ENCODE peak calls at places on chromosomes 3 and 15, in seven cellular contexts. One of them, this sample, is unnamed.

GRCh38 chr15:90882781-90883525 is 1.4 kb upstream of the FES start:
- DNase-seq in H1: no peak
- DNase-seq in GM12878: no peak
- DNase-seq in HCT116: no peak
- DNase-seq in SK-N-SH: no peak
- DNase-seq in K562: no peak
- DNase-seq in HepG2: no peak
- DNase-seq in this sample: no peak

GRCh38 chr3:4593014-4593413 is 99.9 kb downstream of the ITPR1 start:
- DNase-seq in H1: no peak
- DNase-seq in GM12878: no peak
- DNase-seq in HCT116: no peak
- DNase-seq in SK-N-SH: no peak
- DNase-seq in K562: no peak
- DNase-seq in HepG2: no peak
- DNase-seq in this sample: no peak

GRCh38 chr3:126484148-126484547 is 8.5 kb upstream of the ZXDC start:
- DNase-seq in H1: no peak
- DNase-seq in GM12878: no peak
- DNase-seq in HCT116: no peak
- DNase-seq in SK-N-SH: no peak
- DNase-seq in K562: no peak
- DNase-seq in HepG2: no peak
- DNase-seq in this sample: no peak

GRCh38 chr3:182818296-182818978 is 25.1 kb downstream of the ATP11B start:
- DNase-seq in H1: no peak
- DNase-seq in GM12878: no peak
- DNase-seq in HCT116: no peak
- DNase-seq in SK-N-SH: no peak
- DNase-seq in K562: no peak
- DNase-seq in HepG2: no peak
- DNase-seq in this sample: no peak

GRCh38 chr3:54954019-54954418 is 26.2 kb upstream of the LRTM1 start:
- DNase-seq in H1: no peak
- DNase-seq in GM12878: no peak
- DNase-seq in HCT116: no peak
- DNase-seq in SK-N-SH: peak; percentile 13
- DNase-seq in K562: no peak
- DNase-seq in HepG2: no peak
- DNase-seq in this sample: no peak

GRCh38 chr15:44427756-44428724 is 611 bp downstream of the CTDSPL2 start:
- DNase-seq in H1: no peak
- DNase-seq in GM12878: no peak
- DNase-seq in HCT116: peak; percentile 21
- DNase-seq in SK-N-SH: peak; percentile 63
- DNase-seq in K562: no peak
- DNase-seq in HepG2: peak; percentile 62
- DNase-seq in this sample: no peak

GRCh38 chr15:77497108-77497737 is 76.5 kb downstream of the HMG20A start:
- DNase-seq in H1: peak; percentile 74
- DNase-seq in GM12878: no peak
- DNase-seq in HCT116: no peak
- DNase-seq in SK-N-SH: peak; percentile 66
- DNase-seq in K562: no peak
- DNase-seq in HepG2: no peak
- DNase-seq in this sample: no peak

GRCh38 chr15:96764501-96764900 is 434.0 kb downstream of the NR2F2 start:
- DNase-seq in H1: no peak
- DNase-seq in GM12878: no peak
- DNase-seq in HCT116: no peak
- DNase-seq in SK-N-SH: no peak
- DNase-seq in K562: no peak
- DNase-seq in HepG2: no peak
- DNase-seq in this sample: no peak

GRCh38 chr3:31947671-31948091 is 33.4 kb downstream of the OSBPL10 start:
- DNase-seq in H1: no peak
- DNase-seq in GM12878: no peak
- DNase-seq in HCT116: no peak
- DNase-seq in SK-N-SH: no peak
- DNase-seq in K562: no peak
- DNase-seq in HepG2: no peak
- DNase-seq in this sample: no peak

GRCh38 chr15:70236306-70237103 is 138.8 kb upstream of the TLE3 start:
- DNase-seq in H1: no peak
- DNase-seq in GM12878: no peak
- DNase-seq in HCT116: no peak
- DNase-seq in SK-N-SH: no peak
- DNase-seq in K562: no peak
- DNase-seq in HepG2: no peak
- DNase-seq in this sample: no peak

GRCh38 chr15:100833432-100834389 is 45.9 kb upstream of the ALDH1A3 start:
- DNase-seq in H1: no peak
- DNase-seq in GM12878: no peak
- DNase-seq in HCT116: no peak
- DNase-seq in SK-N-SH: no peak
- DNase-seq in K562: no peak
- DNase-seq in HepG2: no peak
- DNase-seq in this sample: no peak

GRCh38 chr3:101938262-101938847 is 89.0 kb downstream of the NFKBIZ start:
- DNase-seq in H1: no peak
- DNase-seq in GM12878: no peak
- DNase-seq in HCT116: no peak
- DNase-seq in SK-N-SH: no peak
- DNase-seq in K562: no peak
- DNase-seq in HepG2: no peak
- DNase-seq in this sample: no peak

GRCh38 chr15:29538110-29538509 is 268.5 kb upstream of the NSMCE3 start:
- DNase-seq in H1: no peak
- DNase-seq in GM12878: no peak
- DNase-seq in HCT116: no peak
- DNase-seq in SK-N-SH: no peak
- DNase-seq in K562: no peak
- DNase-seq in HepG2: no peak
- DNase-seq in this sample: no peak

GRCh38 chr15:60399246-60399915 is 1.6 kb upstream of the ANXA2 start:
- DNase-seq in H1: no peak
- DNase-seq in GM12878: no peak
- DNase-seq in HCT116: no peak
- DNase-seq in SK-N-SH: no peak
- DNase-seq in K562: no peak
- DNase-seq in HepG2: no peak
- DNase-seq in this sample: no peak

GRCh38 chr3:52532517-52532837 is 1.2 kb downstream of the NT5DC2 start:
- DNase-seq in H1: no peak
- DNase-seq in GM12878: no peak
- DNase-seq in HCT116: no peak
- DNase-seq in SK-N-SH: peak; percentile 70
- DNase-seq in K562: peak; percentile 33
- DNase-seq in HepG2: peak; percentile 69
- DNase-seq in this sample: no peak

DNA sequence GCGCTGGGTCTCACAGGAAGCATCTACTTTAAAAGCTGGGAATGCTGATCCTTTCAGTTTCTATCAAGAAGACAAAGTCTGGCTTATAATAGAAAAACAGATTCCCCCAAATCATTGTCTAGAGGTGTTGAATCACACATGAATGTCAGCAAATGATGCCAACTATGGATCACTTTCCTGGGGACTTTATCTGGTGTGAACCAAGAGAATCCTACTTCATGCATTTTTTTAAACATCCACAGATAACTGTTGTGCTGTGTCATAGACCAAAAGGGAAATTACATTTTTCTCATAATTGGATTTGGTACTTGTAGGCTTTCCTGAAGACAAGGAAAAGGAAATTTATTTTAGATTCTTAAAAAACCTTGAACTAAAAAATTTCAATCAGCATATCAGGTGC is 132.7 kb downstream of the CD47 start:
- DNase-seq in H1: no peak
- DNase-seq in GM12878: no peak
- DNase-seq in HCT116: no peak
- DNase-seq in SK-N-SH: no peak
- DNase-seq in K562: no peak
- DNase-seq in HepG2: no peak
- DNase-seq in this sample: no peak
- H3K4me3 ChIP-seq in H1: no peak overlapping the region
- H3K4me3 ChIP-seq in GM12878: no peak overlapping the region
- H3K4me3 ChIP-seq in HCT116: no peak overlapping the region
- H3K4me3 ChIP-seq in SK-N-SH: no peak overlapping the region
- H3K4me3 ChIP-seq in K562: no peak overlapping the region
- H3K4me3 ChIP-seq in HepG2: no peak overlapping the region
- H3K4me3 ChIP-seq in this sample: no peak overlapping the region

GRCh38 chr3:98185180-98185579 is 18.7 kb downstream of the OR5H15 start:
- DNase-seq in H1: no peak
- DNase-seq in GM12878: no peak
- DNase-seq in HCT116: peak; percentile 10
- DNase-seq in SK-N-SH: no peak
- DNase-seq in K562: no peak
- DNase-seq in HepG2: no peak
- DNase-seq in this sample: no peak
- TF ChIP-seq SIN3A in H1: no peak
- TF ChIP-seq SIN3A in GM12878: no peak
- TF ChIP-seq SIN3A in HCT116: no peak
- TF ChIP-seq SIN3A in SK-N-SH: no peak
- TF ChIP-seq SIN3A in K562: no peak
- TF ChIP-seq SIN3A in HepG2: no peak
- TF ChIP-seq SIN3A in this sample: no peak

GRCh38 chr3:53691885-53692284 is 154.3 kb downstream of the CHDH start:
- DNase-seq in H1: peak; percentile 4
- DNase-seq in GM12878: no peak
- DNase-seq in HCT116: no peak
- DNase-seq in SK-N-SH: no peak
- DNase-seq in K562: no peak
- DNase-seq in HepG2: peak; percentile 6
- DNase-seq in this sample: no peak

GRCh38 chr3:53689681-53690080 is 156.5 kb downstream of the CHDH start:
- DNase-seq in H1: peak; percentile 10
- DNase-seq in GM12878: no peak
- DNase-seq in HCT116: no peak
- DNase-seq in SK-N-SH: no peak
- DNase-seq in K562: no peak
- DNase-seq in HepG2: no peak
- DNase-seq in this sample: no peak

GRCh38 chr3:53688066-53688465 is 158.2 kb downstream of the CHDH start:
- DNase-seq in H1: peak; percentile 35
- DNase-seq in GM12878: no peak
- DNase-seq in HCT116: no peak
- DNase-seq in SK-N-SH: no peak
- DNase-seq in K562: no peak
- DNase-seq in HepG2: no peak
- DNase-seq in this sample: no peak

GRCh38 chr3:53688989-53689388 is 157.2 kb downstream of the CHDH start:
- DNase-seq in H1: peak; percentile 43
- DNase-seq in GM12878: no peak
- DNase-seq in HCT116: no peak
- DNase-seq in SK-N-SH: no peak
- DNase-seq in K562: no peak
- DNase-seq in HepG2: no peak
- DNase-seq in this sample: no peak

GRCh38 chr3:53690521-53690920 is 155.7 kb downstream of the CHDH start:
- DNase-seq in H1: peak; percentile 43
- DNase-seq in GM12878: no peak
- DNase-seq in HCT116: no peak
- DNase-seq in SK-N-SH: no peak
- DNase-seq in K562: no peak
- DNase-seq in HepG2: no peak
- DNase-seq in this sample: no peak
- H3K4me3 ChIP-seq in H1: no peak overlapping the region
- H3K4me3 ChIP-seq in GM12878: no peak overlapping the region
- H3K4me3 ChIP-seq in HCT116: no peak overlapping the region
- H3K4me3 ChIP-seq in SK-N-SH: no peak overlapping the region
- H3K4me3 ChIP-seq in K562: no peak overlapping the region
- H3K4me3 ChIP-seq in HepG2: no peak overlapping the region
- H3K4me3 ChIP-seq in this sample: no peak overlapping the region

GRCh38 chr3:128572013-128572412 is 78.6 kb downstream of the RPN1 start:
- DNase-seq in H1: no peak
- DNase-seq in GM12878: no peak
- DNase-seq in HCT116: no peak
- DNase-seq in SK-N-SH: no peak
- DNase-seq in K562: no peak
- DNase-seq in HepG2: no peak
- DNase-seq in this sample: no peak

GRCh38 chr3:128575777-128576176 is 74.8 kb downstream of the RPN1 start:
- DNase-seq in H1: no peak
- DNase-seq in GM12878: no peak
- DNase-seq in HCT116: no peak
- DNase-seq in SK-N-SH: no peak
- DNase-seq in K562: no peak
- DNase-seq in HepG2: no peak
- DNase-seq in this sample: no peak

GRCh38 chr3:128572644-128573105 is 77.9 kb downstream of the RPN1 start:
- DNase-seq in H1: peak; percentile 65
- DNase-seq in GM12878: peak; percentile 27
- DNase-seq in HCT116: peak; percentile 33
- DNase-seq in SK-N-SH: peak; percentile 70
- DNase-seq in K562: peak; percentile 29
- DNase-seq in HepG2: peak; percentile 40
- DNase-seq in this sample: no peak

GRCh38 chr3:128573707-128574162 is 76.9 kb downstream of the RPN1 start:
- DNase-seq in H1: no peak
- DNase-seq in GM12878: no peak
- DNase-seq in HCT116: no peak
- DNase-seq in SK-N-SH: peak; percentile 56
- DNase-seq in K562: peak; percentile 37
- DNase-seq in HepG2: no peak
- DNase-seq in this sample: no peak

DNA sequence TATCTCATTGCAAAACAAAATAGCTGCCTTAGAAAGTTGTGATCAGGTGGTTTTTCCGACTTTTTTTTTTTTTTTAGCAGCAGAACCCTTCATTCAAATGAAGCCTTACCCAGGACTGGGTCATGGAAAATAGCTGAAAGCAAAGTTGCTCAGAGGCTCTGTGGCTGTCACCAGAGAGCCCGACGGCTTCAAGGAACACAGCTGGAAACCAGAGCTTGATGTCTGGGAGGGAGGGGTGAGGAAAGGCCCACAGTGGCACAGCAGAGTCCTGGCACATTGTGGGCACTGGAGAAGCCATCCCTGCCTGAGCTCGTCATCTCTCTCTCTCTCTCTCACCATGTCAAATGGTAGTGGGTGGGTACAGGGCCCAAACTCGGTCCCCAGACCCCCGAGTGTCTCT is 77.5 kb downstream of the RPN1 start:
- DNase-seq in H1: no peak
- DNase-seq in GM12878: no peak
- DNase-seq in HCT116: no peak
- DNase-seq in SK-N-SH: peak; percentile 54
- DNase-seq in K562: no peak
- DNase-seq in HepG2: no peak
- DNase-seq in this sample: no peak
- TF ChIP-seq SIN3A in H1: no peak
- TF ChIP-seq SIN3A in GM12878: no peak
- TF ChIP-seq SIN3A in HCT116: no peak
- TF ChIP-seq SIN3A in SK-N-SH: no peak
- TF ChIP-seq SIN3A in K562: no peak
- TF ChIP-seq SIN3A in HepG2: no peak
- TF ChIP-seq SIN3A in this sample: no peak

GRCh38 chr3:132004571-132004970 is 30.2 kb downstream of the CPNE4 start:
- DNase-seq in H1: no peak
- DNase-seq in GM12878: no peak
- DNase-seq in HCT116: no peak
- DNase-seq in SK-N-SH: no peak
- DNase-seq in K562: no peak
- DNase-seq in HepG2: no peak
- DNase-seq in this sample: no peak
- H3K4me3 ChIP-seq in H1: no peak overlapping the region
- H3K4me3 ChIP-seq in GM12878: no peak overlapping the region
- H3K4me3 ChIP-seq in HCT116: no peak overlapping the region
- H3K4me3 ChIP-seq in SK-N-SH: no peak overlapping the region
- H3K4me3 ChIP-seq in K562: no peak overlapping the region
- H3K4me3 ChIP-seq in HepG2: no peak overlapping the region
- H3K4me3 ChIP-seq in this sample: no peak overlapping the region